ENCODE peak calls at places on chromosomes 5 and 9, in six cellular contexts. One of them, this sample, is unnamed.

GRCh38 chr5:149581192-149581861 is at the start of gene ARHGEF37:
- DNase-seq in thyroid gland: peak; percentile 81
- DNase-seq in lung microvascular endothelial cell: peak; percentile 76
- DNase-seq in WTC11: peak; percentile 53
- DNase-seq in NCI-H460: peak; percentile 47
- DNase-seq in activated CD8-positive, alpha-beta memory T cell treated with anti-CD3 and anti-CD28 coated beads, Interleukin-2, amount 10 ng/mL, durations not matched to agents 7 days and 5 days: peak; percentile 41
- DNase-seq in this sample: peak; percentile 60

GRCh38 chr5:139663752-139664151 is 15.6 kb downstream of the CXXC5 start:
- DNase-seq in lung microvascular endothelial cell: no peak
- DNase-seq in WTC11: no peak
- DNase-seq in thyroid gland: no peak
- DNase-seq in NCI-H460: no peak
- DNase-seq in activated CD8-positive, alpha-beta memory T cell treated with anti-CD3 and anti-CD28 coated beads, Interleukin-2, amount 10 ng/mL, durations not matched to agents 7 days and 5 days: no peak
- DNase-seq in this sample: no peak

GRCh38 chr9:137787376-137787775 is 90.2 kb upstream of the CACNA1B start:
- DNase-seq in activated CD8-positive, alpha-beta memory T cell treated with anti-CD3 and anti-CD28 coated beads, Interleukin-2, amount 10 ng/mL, durations not matched to agents 7 days and 5 days: no peak
- DNase-seq in thyroid gland: no peak
- DNase-seq in lung microvascular endothelial cell: no peak
- DNase-seq in NCI-H460: no peak
- DNase-seq in WTC11: no peak
- DNase-seq in this sample: no peak

GRCh38 chr5:83450183-83450839 is 21.2 kb upstream of the VCAN start:
- DNase-seq in activated CD8-positive, alpha-beta memory T cell treated with anti-CD3 and anti-CD28 coated beads, Interleukin-2, amount 10 ng/mL, durations not matched to agents 7 days and 5 days: no peak
- DNase-seq in NCI-H460: no peak
- DNase-seq in thyroid gland: no peak
- DNase-seq in lung microvascular endothelial cell: no peak
- DNase-seq in WTC11: no peak
- DNase-seq in this sample: no peak

GRCh38 chr5:51389582-51390463 is 6.6 kb downstream of the ISL1 start:
- DNase-seq in activated CD8-positive, alpha-beta memory T cell treated with anti-CD3 and anti-CD28 coated beads, Interleukin-2, amount 10 ng/mL, durations not matched to agents 7 days and 5 days: no peak
- DNase-seq in WTC11: peak; percentile 47
- DNase-seq in thyroid gland: no peak
- DNase-seq in NCI-H460: no peak
- DNase-seq in lung microvascular endothelial cell: no peak
- DNase-seq in this sample: no peak

GRCh38 chr5:123755587-123756324 is 243.8 kb downstream of the CSNK1G3 start:
- DNase-seq in thyroid gland: no peak
- DNase-seq in NCI-H460: no peak
- DNase-seq in lung microvascular endothelial cell: peak; percentile 13
- DNase-seq in activated CD8-positive, alpha-beta memory T cell treated with anti-CD3 and anti-CD28 coated beads, Interleukin-2, amount 10 ng/mL, durations not matched to agents 7 days and 5 days: no peak
- DNase-seq in WTC11: no peak
- DNase-seq in this sample: no peak

GRCh38 chr9:2132484-2133082 is 117.4 kb downstream of the SMARCA2 start:
- DNase-seq in activated CD8-positive, alpha-beta memory T cell treated with anti-CD3 and anti-CD28 coated beads, Interleukin-2, amount 10 ng/mL, durations not matched to agents 7 days and 5 days: no peak
- DNase-seq in NCI-H460: peak; percentile 19
- DNase-seq in thyroid gland: no peak
- DNase-seq in WTC11: no peak
- DNase-seq in lung microvascular endothelial cell: peak; percentile 58
- DNase-seq in this sample: no peak

GRCh38 chr5:142215915-142216681 is 107.5 kb downstream of the NDFIP1 start:
- DNase-seq in NCI-H460: no peak
- DNase-seq in activated CD8-positive, alpha-beta memory T cell treated with anti-CD3 and anti-CD28 coated beads, Interleukin-2, amount 10 ng/mL, durations not matched to agents 7 days and 5 days: no peak
- DNase-seq in lung microvascular endothelial cell: peak; percentile 93
- DNase-seq in WTC11: no peak
- DNase-seq in thyroid gland: peak; percentile 16
- DNase-seq in this sample: no peak

GRCh38 chr5:178469011-178469974 is 120.9 kb downstream of the COL23A1 start:
- DNase-seq in thyroid gland: no peak
- DNase-seq in NCI-H460: no peak
- DNase-seq in WTC11: no peak
- DNase-seq in activated CD8-positive, alpha-beta memory T cell treated with anti-CD3 and anti-CD28 coated beads, Interleukin-2, amount 10 ng/mL, durations not matched to agents 7 days and 5 days: peak; percentile 35
- DNase-seq in lung microvascular endothelial cell: no peak
- DNase-seq in this sample: no peak

GRCh38 chr9:91714020-91714721 is 235.9 kb downstream of the ROR2 start:
- DNase-seq in NCI-H460: peak; percentile 20
- DNase-seq in WTC11: peak; percentile 87
- DNase-seq in lung microvascular endothelial cell: no peak
- DNase-seq in thyroid gland: peak; percentile 74
- DNase-seq in activated CD8-positive, alpha-beta memory T cell treated with anti-CD3 and anti-CD28 coated beads, Interleukin-2, amount 10 ng/mL, durations not matched to agents 7 days and 5 days: peak; percentile 59
- DNase-seq in this sample: no peak

GRCh38 chr9:6827370-6827949 is 69.7 kb downstream of the KDM4C start:
- DNase-seq in WTC11: peak; percentile 32
- DNase-seq in thyroid gland: no peak
- DNase-seq in NCI-H460: peak; percentile 33
- DNase-seq in lung microvascular endothelial cell: peak; percentile 50
- DNase-seq in activated CD8-positive, alpha-beta memory T cell treated with anti-CD3 and anti-CD28 coated beads, Interleukin-2, amount 10 ng/mL, durations not matched to agents 7 days and 5 days: peak; percentile 56
- DNase-seq in this sample: no peak

GRCh38 chr9:133056533-133056932 is 5.2 kb upstream of the CEL start:
- DNase-seq in WTC11: no peak
- DNase-seq in activated CD8-positive, alpha-beta memory T cell treated with anti-CD3 and anti-CD28 coated beads, Interleukin-2, amount 10 ng/mL, durations not matched to agents 7 days and 5 days: no peak
- DNase-seq in NCI-H460: no peak
- DNase-seq in lung microvascular endothelial cell: no peak
- DNase-seq in thyroid gland: no peak
- DNase-seq in this sample: no peak

GRCh38 chr5:161544350-161544765 is 2.2 kb downstream of the GABRB2 start:
- DNase-seq in NCI-H460: peak; percentile 36
- DNase-seq in thyroid gland: peak; percentile 30
- DNase-seq in WTC11: peak; percentile 70
- DNase-seq in lung microvascular endothelial cell: peak; percentile 55
- DNase-seq in activated CD8-positive, alpha-beta memory T cell treated with anti-CD3 and anti-CD28 coated beads, Interleukin-2, amount 10 ng/mL, durations not matched to agents 7 days and 5 days: no peak
- DNase-seq in this sample: no peak

GRCh38 chr5:132807163-132807838 is 5.8 kb upstream of the SOWAHA start:
- DNase-seq in activated CD8-positive, alpha-beta memory T cell treated with anti-CD3 and anti-CD28 coated beads, Interleukin-2, amount 10 ng/mL, durations not matched to agents 7 days and 5 days: peak; percentile 40
- DNase-seq in NCI-H460: no peak
- DNase-seq in thyroid gland: no peak
- DNase-seq in WTC11: peak; percentile 67
- DNase-seq in lung microvascular endothelial cell: no peak
- DNase-seq in this sample: no peak

GRCh38 chr5:43555895-43556606 is 826 bp downstream of the PAIP1 start:
- DNase-seq in WTC11: peak; percentile 65
- DNase-seq in NCI-H460: peak; percentile 20
- DNase-seq in activated CD8-positive, alpha-beta memory T cell treated with anti-CD3 and anti-CD28 coated beads, Interleukin-2, amount 10 ng/mL, durations not matched to agents 7 days and 5 days: peak; percentile 60
- DNase-seq in lung microvascular endothelial cell: peak; percentile 57
- DNase-seq in thyroid gland: peak; percentile 67
- DNase-seq in this sample: no peak

GRCh38 chr9:108484468-108484867 is 371.3 kb downstream of the ACTL7B start:
- DNase-seq in NCI-H460: no peak
- DNase-seq in thyroid gland: no peak
- DNase-seq in WTC11: no peak
- DNase-seq in lung microvascular endothelial cell: no peak
- DNase-seq in activated CD8-positive, alpha-beta memory T cell treated with anti-CD3 and anti-CD28 coated beads, Interleukin-2, amount 10 ng/mL, durations not matched to agents 7 days and 5 days: no peak
- DNase-seq in this sample: no peak

GRCh38 chr5:86679529-86679928 is 61.8 kb downstream of the COX7C start:
- DNase-seq in NCI-H460: peak; percentile 64
- DNase-seq in activated CD8-positive, alpha-beta memory T cell treated with anti-CD3 and anti-CD28 coated beads, Interleukin-2, amount 10 ng/mL, durations not matched to agents 7 days and 5 days: no peak
- DNase-seq in thyroid gland: peak; percentile 69
- DNase-seq in lung microvascular endothelial cell: peak; percentile 70
- DNase-seq in WTC11: no peak
- DNase-seq in this sample: peak; percentile 41

GRCh38 chr9:79489241-79490000 is 82.3 kb upstream of the TLE4 start:
- DNase-seq in thyroid gland: peak; percentile 4
- DNase-seq in lung microvascular endothelial cell: peak; percentile 1
- DNase-seq in NCI-H460: no peak
- DNase-seq in activated CD8-positive, alpha-beta memory T cell treated with anti-CD3 and anti-CD28 coated beads, Interleukin-2, amount 10 ng/mL, durations not matched to agents 7 days and 5 days: no peak
- DNase-seq in WTC11: no peak
- DNase-seq in this sample: no peak

GRCh38 chr9:136857166-136857565 is 5.0 kb downstream of the MAMDC4 start:
- DNase-seq in thyroid gland: no peak
- DNase-seq in activated CD8-positive, alpha-beta memory T cell treated with anti-CD3 and anti-CD28 coated beads, Interleukin-2, amount 10 ng/mL, durations not matched to agents 7 days and 5 days: no peak
- DNase-seq in lung microvascular endothelial cell: no peak
- DNase-seq in NCI-H460: no peak
- DNase-seq in WTC11: no peak
- DNase-seq in this sample: no peak

GRCh38 chr9:84615574-84615973 is 54.0 kb upstream of the NTRK2 start:
- DNase-seq in NCI-H460: no peak
- DNase-seq in activated CD8-positive, alpha-beta memory T cell treated with anti-CD3 and anti-CD28 coated beads, Interleukin-2, amount 10 ng/mL, durations not matched to agents 7 days and 5 days: no peak
- DNase-seq in thyroid gland: no peak
- DNase-seq in lung microvascular endothelial cell: no peak
- DNase-seq in WTC11: no peak
- DNase-seq in this sample: no peak

GRCh38 chr5:10556893-10557746 is 6.8 kb upstream of the ANKRD33B start:
- DNase-seq in NCI-H460: no peak
- DNase-seq in lung microvascular endothelial cell: no peak
- DNase-seq in WTC11: no peak
- DNase-seq in activated CD8-positive, alpha-beta memory T cell treated with anti-CD3 and anti-CD28 coated beads, Interleukin-2, amount 10 ng/mL, durations not matched to agents 7 days and 5 days: no peak
- DNase-seq in thyroid gland: no peak
- DNase-seq in this sample: no peak

GRCh38 chr9:131727184-131727785 is 12.6 kb downstream of the RAPGEF1 start:
- DNase-seq in thyroid gland: no peak
- DNase-seq in activated CD8-positive, alpha-beta memory T cell treated with anti-CD3 and anti-CD28 coated beads, Interleukin-2, amount 10 ng/mL, durations not matched to agents 7 days and 5 days: peak; percentile 61
- DNase-seq in lung microvascular endothelial cell: peak; percentile 73
- DNase-seq in NCI-H460: no peak
- DNase-seq in WTC11: no peak
- DNase-seq in this sample: no peak

GRCh38 chr9:73719660-73720059 is 568.0 kb downstream of the ANXA1 start:
- DNase-seq in thyroid gland: no peak
- DNase-seq in activated CD8-positive, alpha-beta memory T cell treated with anti-CD3 and anti-CD28 coated beads, Interleukin-2, amount 10 ng/mL, durations not matched to agents 7 days and 5 days: no peak
- DNase-seq in NCI-H460: no peak
- DNase-seq in WTC11: no peak
- DNase-seq in lung microvascular endothelial cell: no peak
- DNase-seq in this sample: no peak

GRCh38 chr5:122153230-122153629 is 23.9 kb downstream of the ZNF474 start:
- DNase-seq in WTC11: no peak
- DNase-seq in NCI-H460: no peak
- DNase-seq in thyroid gland: no peak
- DNase-seq in lung microvascular endothelial cell: peak; percentile 38
- DNase-seq in activated CD8-positive, alpha-beta memory T cell treated with anti-CD3 and anti-CD28 coated beads, Interleukin-2, amount 10 ng/mL, durations not matched to agents 7 days and 5 days: no peak
- DNase-seq in this sample: no peak

GRCh38 chr9:10059044-10059443 is 553.8 kb downstream of the PTPRD start:
- DNase-seq in WTC11: no peak
- DNase-seq in NCI-H460: no peak
- DNase-seq in lung microvascular endothelial cell: no peak
- DNase-seq in activated CD8-positive, alpha-beta memory T cell treated with anti-CD3 and anti-CD28 coated beads, Interleukin-2, amount 10 ng/mL, durations not matched to agents 7 days and 5 days: no peak
- DNase-seq in thyroid gland: no peak
- DNase-seq in this sample: no peak